ENCODE peak calls at places on chromosome 11, in eight cellular contexts. One of them, this sample, is unnamed.

GRCh38 chr11:68774188-68774585 is 22.9 kb upstream of the TESMIN start:
- DNase-seq in testis: no peak
- DNase-seq in stomach: no peak
- DNase-seq in GM12891: no peak
- DNase-seq in A549: no peak
- DNase-seq in NB4: no peak
- DNase-seq in adrenal gland: no peak
- DNase-seq in spleen: no peak
- DNase-seq in this sample: no peak

GRCh38 chr11:10864688-10865087 is 6.8 kb upstream of the ZBED5 start:
- DNase-seq in testis: no peak
- DNase-seq in stomach: no peak
- DNase-seq in GM12891: no peak
- DNase-seq in A549: no peak
- DNase-seq in NB4: no peak
- DNase-seq in adrenal gland: no peak
- DNase-seq in spleen: no peak
- DNase-seq in this sample: no peak

GRCh38 chr11:31882951-31883392 is 71.8 kb upstream of the PAX6 start:
- DNase-seq in testis: no peak
- DNase-seq in stomach: no peak
- DNase-seq in GM12891: no peak
- DNase-seq in A549: no peak
- DNase-seq in NB4: no peak
- DNase-seq in adrenal gland: no peak
- DNase-seq in spleen: no peak
- DNase-seq in this sample: peak; percentile 17

GRCh38 chr11:2215561-2216399 is 44.2 kb upstream of the TH start:
- DNase-seq in testis: no peak
- DNase-seq in stomach: no peak
- DNase-seq in GM12891: no peak
- DNase-seq in A549: no peak
- DNase-seq in NB4: no peak
- DNase-seq in adrenal gland: peak; percentile 12
- DNase-seq in spleen: peak; percentile 63
- DNase-seq in this sample: no peak

GRCh38 chr11:117620131-117620530 is 176.9 kb downstream of the DSCAML1 start:
- DNase-seq in testis: no peak
- DNase-seq in stomach: no peak
- DNase-seq in GM12891: no peak
- DNase-seq in A549: no peak
- DNase-seq in NB4: no peak
- DNase-seq in adrenal gland: no peak
- DNase-seq in spleen: no peak
- DNase-seq in this sample: no peak

GRCh38 chr11:128349650-128350296 is 237.6 kb downstream of the ETS1 start:
- DNase-seq in testis: no peak
- DNase-seq in stomach: no peak
- DNase-seq in GM12891: no peak
- DNase-seq in A549: no peak
- DNase-seq in NB4: no peak
- DNase-seq in adrenal gland: no peak
- DNase-seq in spleen: no peak
- DNase-seq in this sample: no peak

GRCh38 chr11:3155691-3156258 is 9.3 kb downstream of the OSBPL5 start:
- DNase-seq in testis: no peak
- DNase-seq in stomach: no peak
- DNase-seq in GM12891: no peak
- DNase-seq in A549: no peak
- DNase-seq in NB4: peak; percentile 69
- DNase-seq in adrenal gland: no peak
- DNase-seq in spleen: peak; percentile 64
- DNase-seq in this sample: no peak

GRCh38 chr11:26905368-26905767 is 88.5 kb upstream of the FIBIN start:
- DNase-seq in testis: no peak
- DNase-seq in stomach: no peak
- DNase-seq in GM12891: no peak
- DNase-seq in A549: no peak
- DNase-seq in NB4: no peak
- DNase-seq in adrenal gland: no peak
- DNase-seq in spleen: no peak
- DNase-seq in this sample: peak; percentile 2

GRCh38 chr11:65645710-65646109 is 7.8 kb downstream of the SIPA1 start:
- DNase-seq in testis: no peak
- DNase-seq in stomach: no peak
- DNase-seq in GM12891: no peak
- DNase-seq in A549: no peak
- DNase-seq in NB4: no peak
- DNase-seq in adrenal gland: no peak
- DNase-seq in spleen: peak; percentile 74
- DNase-seq in this sample: no peak

GRCh38 chr11:65643971-65644370 is 6.1 kb downstream of the SIPA1 start:
- DNase-seq in testis: no peak
- DNase-seq in stomach: no peak
- DNase-seq in GM12891: no peak
- DNase-seq in A549: no peak
- DNase-seq in NB4: no peak
- DNase-seq in adrenal gland: no peak
- DNase-seq in spleen: no peak
- DNase-seq in this sample: peak; percentile 53

GRCh38 chr11:65646921-65647701 is 9.2 kb downstream of the SIPA1 start:
- DNase-seq in testis: no peak
- DNase-seq in stomach: peak; percentile 78
- DNase-seq in GM12891: no peak
- DNase-seq in A549: peak; percentile 67
- DNase-seq in NB4: no peak
- DNase-seq in adrenal gland: peak; percentile 84
- DNase-seq in spleen: peak; percentile 83
- DNase-seq in this sample: no peak

GRCh38 chr11:65646288-65646734 is 8.4 kb downstream of the SIPA1 start:
- DNase-seq in testis: no peak
- DNase-seq in stomach: no peak
- DNase-seq in GM12891: no peak
- DNase-seq in A549: no peak
- DNase-seq in NB4: no peak
- DNase-seq in adrenal gland: no peak
- DNase-seq in spleen: peak; percentile 74
- DNase-seq in this sample: no peak

DNA sequence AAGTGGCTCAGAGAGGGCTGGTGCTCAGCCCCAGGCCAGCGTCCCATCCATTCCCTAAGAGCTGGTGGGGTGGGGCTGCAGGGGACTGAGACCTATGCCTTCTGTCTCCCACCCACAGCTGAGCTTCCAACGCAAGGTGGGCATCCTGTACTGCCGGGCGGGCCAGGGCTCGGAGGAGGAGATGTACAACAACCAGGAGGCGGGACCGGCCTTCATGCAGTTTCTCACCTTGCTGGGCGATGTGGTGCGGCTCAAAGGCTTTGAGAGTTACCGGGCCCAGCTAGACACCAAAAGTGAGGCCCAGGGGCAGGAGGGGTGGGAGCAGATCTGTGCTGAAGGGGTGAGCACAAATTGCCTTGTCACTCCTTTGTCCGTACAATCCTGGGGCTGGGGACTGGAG is 6.9 kb downstream of the SIPA1 start:
- DNase-seq in testis: no peak
- DNase-seq in stomach: no peak
- DNase-seq in GM12891: no peak
- DNase-seq in A549: no peak
- DNase-seq in NB4: no peak
- DNase-seq in adrenal gland: no peak
- DNase-seq in spleen: peak; percentile 74
- DNase-seq in this sample: no peak
- TF ChIP-seq POLR2A in testis: no peak
- TF ChIP-seq POLR2A in stomach: no peak
- TF ChIP-seq POLR2A in GM12891: no peak
- TF ChIP-seq POLR2A in A549: no peak
- TF ChIP-seq POLR2A in NB4: no peak
- TF ChIP-seq POLR2A in adrenal gland: no peak
- TF ChIP-seq POLR2A in spleen: no peak
- TF ChIP-seq POLR2A in this sample: no peak

DNA sequence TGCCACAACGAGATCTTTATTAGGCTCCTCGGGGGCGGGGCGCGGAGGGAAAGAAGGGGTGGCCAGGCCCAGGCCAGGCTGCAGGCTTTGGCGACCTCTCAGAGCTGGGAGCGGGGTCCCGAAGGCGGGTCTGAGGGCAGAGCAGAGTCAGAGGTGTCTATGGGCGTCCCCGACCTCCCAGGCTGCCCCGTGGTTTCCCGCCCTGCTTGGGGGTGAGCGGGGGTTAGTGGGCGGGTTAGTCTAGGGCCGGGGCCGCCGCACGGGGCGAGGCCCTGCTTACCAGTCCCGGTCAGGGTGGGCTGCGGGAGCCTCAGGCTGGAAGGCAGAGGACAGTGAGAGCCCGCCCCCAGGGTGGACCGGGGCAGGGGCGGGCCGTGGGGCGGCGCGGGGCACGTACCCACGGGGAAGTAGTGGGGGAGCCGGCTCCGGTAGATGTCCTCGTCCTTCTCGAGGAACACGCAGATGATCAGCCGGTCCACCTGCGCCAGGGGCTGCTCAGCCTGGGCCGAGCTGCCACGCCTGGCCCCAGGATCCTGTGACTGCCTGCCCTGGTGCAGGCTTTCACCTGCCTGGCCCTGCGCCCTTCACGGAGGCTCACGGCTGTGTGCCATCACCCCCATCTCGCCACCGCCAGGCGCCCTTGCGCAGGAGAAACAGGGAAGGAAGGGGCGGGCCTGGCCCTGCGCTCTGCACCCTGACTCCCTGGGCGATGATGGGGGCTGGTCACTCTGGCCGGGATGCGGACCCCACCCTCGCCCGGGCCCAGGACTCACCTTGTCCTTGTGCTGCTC is 12.5 kb downstream of the OTUB1 start:
- DNase-seq in testis: no peak
- DNase-seq in stomach: peak; percentile 65
- DNase-seq in GM12891: no peak
- DNase-seq in A549: no peak
- DNase-seq in NB4: no peak
- DNase-seq in adrenal gland: no peak
- DNase-seq in spleen: peak; percentile 85
- DNase-seq in this sample: no peak
- TF ChIP-seq POLR2A in testis: no peak
- TF ChIP-seq POLR2A in stomach: no peak
- TF ChIP-seq POLR2A in GM12891: no peak
- TF ChIP-seq POLR2A in A549: no peak
- TF ChIP-seq POLR2A in NB4: no peak
- TF ChIP-seq POLR2A in adrenal gland: no peak
- TF ChIP-seq POLR2A in spleen: no peak
- TF ChIP-seq POLR2A in this sample: no peak

GRCh38 chr11:75443043-75443442 is 10.0 kb upstream of the KLHL35 start:
- DNase-seq in testis: no peak
- DNase-seq in stomach: no peak
- DNase-seq in GM12891: no peak
- DNase-seq in A549: no peak
- DNase-seq in NB4: no peak
- DNase-seq in adrenal gland: no peak
- DNase-seq in spleen: no peak
- DNase-seq in this sample: no peak

GRCh38 chr11:75441804-75442132 is 8.8 kb upstream of the KLHL35 start:
- DNase-seq in testis: no peak
- DNase-seq in stomach: peak; percentile 76
- DNase-seq in GM12891: no peak
- DNase-seq in A549: no peak
- DNase-seq in NB4: no peak
- DNase-seq in adrenal gland: no peak
- DNase-seq in spleen: no peak
- DNase-seq in this sample: no peak

GRCh38 chr11:75442161-75442885 is 9.3 kb upstream of the KLHL35 start:
- DNase-seq in testis: no peak
- DNase-seq in stomach: peak; percentile 40
- DNase-seq in GM12891: no peak
- DNase-seq in A549: no peak
- DNase-seq in NB4: no peak
- DNase-seq in adrenal gland: no peak
- DNase-seq in spleen: no peak
- DNase-seq in this sample: no peak

GRCh38 chr11:75439495-75440120 is 6.6 kb upstream of the KLHL35 start:
- DNase-seq in testis: no peak
- DNase-seq in stomach: no peak
- DNase-seq in GM12891: no peak
- DNase-seq in A549: no peak
- DNase-seq in NB4: no peak
- DNase-seq in adrenal gland: no peak
- DNase-seq in spleen: no peak
- DNase-seq in this sample: no peak

DNA sequence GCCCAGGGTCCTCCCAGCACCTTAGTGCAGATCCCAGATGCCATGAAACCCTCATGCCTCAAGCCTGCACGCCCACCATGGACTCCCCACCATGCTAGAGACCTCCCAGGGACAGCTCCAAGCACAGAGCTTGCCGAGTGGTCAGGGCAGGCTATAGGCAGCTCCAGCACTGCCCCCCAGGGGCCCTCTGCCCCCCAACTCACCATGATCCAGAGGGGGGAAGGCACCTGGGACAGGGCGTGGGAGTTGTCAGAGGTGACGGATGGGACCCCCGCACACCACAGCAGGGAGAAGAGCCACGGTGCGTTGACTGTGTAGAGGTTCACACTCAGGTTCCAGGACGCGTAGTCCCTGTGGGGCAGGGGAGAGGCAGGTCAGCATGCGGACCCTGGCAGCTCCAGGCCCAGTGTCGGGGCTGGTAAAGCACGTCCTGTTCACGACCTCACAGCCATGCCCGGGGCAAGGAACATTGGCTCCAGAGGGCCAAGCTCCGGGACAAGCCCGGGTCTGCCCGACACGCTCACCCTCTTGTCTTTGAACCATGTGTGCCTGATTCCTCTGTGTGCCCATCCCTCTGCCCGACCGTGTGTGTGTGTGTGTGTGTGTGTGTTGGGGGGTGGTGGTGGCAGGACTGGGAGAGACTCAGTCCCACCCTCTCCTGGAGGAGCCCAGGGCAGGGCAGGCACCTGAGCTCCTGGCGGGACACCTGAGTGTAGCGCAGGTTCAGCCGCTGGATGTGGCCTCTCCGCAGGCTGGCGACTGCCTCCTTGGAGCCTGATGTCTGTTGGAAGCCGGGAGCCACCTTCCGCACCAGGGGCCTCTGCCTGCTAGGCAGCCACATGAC is 8.2 kb upstream of the KLHL35 start:
- DNase-seq in testis: no peak
- DNase-seq in stomach: no peak
- DNase-seq in GM12891: no peak
- DNase-seq in A549: no peak
- DNase-seq in NB4: no peak
- DNase-seq in adrenal gland: no peak
- DNase-seq in spleen: no peak
- DNase-seq in this sample: no peak
- TF ChIP-seq POLR2A in testis: no peak
- TF ChIP-seq POLR2A in stomach: no peak
- TF ChIP-seq POLR2A in GM12891: no peak
- TF ChIP-seq POLR2A in A549: no peak
- TF ChIP-seq POLR2A in NB4: no peak
- TF ChIP-seq POLR2A in adrenal gland: no peak
- TF ChIP-seq POLR2A in spleen: no peak
- TF ChIP-seq POLR2A in this sample: no peak

DNA sequence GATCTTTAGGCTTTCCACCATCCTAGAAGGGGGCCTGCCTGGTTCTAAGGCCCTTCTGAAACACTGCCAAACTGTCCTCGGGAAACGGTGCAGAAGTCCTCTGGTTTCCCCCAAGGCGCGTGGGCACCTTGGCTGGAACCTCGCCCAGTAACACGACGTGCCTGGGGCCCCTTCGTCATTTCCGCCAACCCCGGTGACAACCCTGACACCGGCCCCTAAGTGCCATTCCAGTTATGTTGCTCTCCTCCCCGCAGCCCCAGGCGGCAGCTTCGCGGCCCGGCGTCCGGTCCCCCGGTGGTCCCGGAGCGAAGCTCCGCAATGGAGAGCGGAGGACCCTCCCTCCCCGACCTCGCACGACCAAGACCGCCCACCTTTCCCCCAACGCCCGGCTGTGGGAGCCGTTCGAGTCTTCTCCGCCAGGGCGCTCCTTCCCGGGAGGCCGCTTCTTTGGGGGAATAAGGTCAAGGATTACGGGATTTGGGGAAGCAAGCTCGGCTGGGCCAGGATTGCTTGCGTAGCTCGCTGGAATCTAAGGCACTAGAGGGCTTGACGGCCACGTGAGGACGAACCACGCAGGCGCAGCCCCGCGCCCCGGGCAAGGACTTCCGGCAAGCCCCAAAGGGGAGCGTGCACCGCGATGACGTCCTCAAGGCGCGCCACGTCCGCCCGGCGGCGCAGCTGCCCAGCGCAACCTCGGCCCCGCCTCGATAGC is 648 bp downstream of the RNH1 start:
- DNase-seq in testis: peak; percentile 97
- DNase-seq in stomach: peak; percentile 98
- DNase-seq in GM12891: peak; percentile 99
- DNase-seq in A549: peak; percentile 96
- DNase-seq in NB4: peak; percentile 97
- DNase-seq in adrenal gland: peak; percentile 98
- DNase-seq in spleen: peak; percentile 99
- DNase-seq in this sample: peak; percentile 99
- TF ChIP-seq POLR2A in testis: no peak
- TF ChIP-seq POLR2A in stomach: no peak
- TF ChIP-seq POLR2A in GM12891: peak; percentile 93
- TF ChIP-seq POLR2A in A549: no peak
- TF ChIP-seq POLR2A in NB4: peak; percentile 62
- TF ChIP-seq POLR2A in adrenal gland: peak; percentile 90
- TF ChIP-seq POLR2A in spleen: peak; percentile 19
- TF ChIP-seq POLR2A in this sample: peak; percentile 48

This sample was measured in H54.